ENCODE peak calls at places on chromosomes 3 and 15, in six cellular contexts. Z is upper lobe of right lung; D is esophagus muscularis mucosa; P is effector memory CD4-positive, alpha-beta T cell; J is neuronal stem cell; L is CD4-positive, CD25-positive, alpha-beta regulatory T cell. U is an unnamed sample.

GRCh38 chr3:34008191-34008590 is 209.8 kb downstream of the PDCD6IP start:
- DNase-seq in Z (no peak), D (peak; percentile 78), P (no peak), J (no peak), L (no peak), U (no peak)

GRCh38 chr3:25663324-25664065 is 1.2 kb downstream of the TOP2B start:
- DNase-seq in Z (no peak), D (no peak), P (peak; percentile 19), J (peak; percentile 18), L (peak; percentile 11), U (no peak)

GRCh38 chr3:67461667-67462142 is 192.7 kb downstream of the SUCLG2 start:
- DNase-seq in Z (no peak), D (no peak), P (no peak), J (no peak), L (no peak), U (no peak)

GRCh38 chr3:100069472-100069871 is 44.8 kb downstream of the FILIP1L start:
- DNase-seq in Z (no peak), D (no peak), P (no peak), J (no peak), L (no peak), U (no peak)

GRCh38 chr3:66450389-66451022 is 50.3 kb downstream of the LRIG1 start:
- DNase-seq in Z (no peak), D (no peak), P (no peak), J (no peak), L (no peak), U (no peak)

GRCh38 chr3:138340511-138340910 is 7.9 kb upstream of the MRAS start:
- DNase-seq in Z (no peak), D (no peak), P (no peak), J (no peak), L (no peak), U (no peak)

GRCh38 chr3:107710851-107711250 is 188.1 kb downstream of the BBX start:
- DNase-seq in Z (peak; percentile 65), D (no peak), P (no peak), J (no peak), L (no peak), U (no peak)

GRCh38 chr3:55669133-55669532 is 182.0 kb upstream of the WNT5A start:
- DNase-seq in Z (no peak), D (no peak), P (no peak), J (no peak), L (no peak), U (no peak)

GRCh38 chr3:72678892-72679291 is 169.4 kb downstream of the SHQ1 start:
- DNase-seq in Z (no peak), D (no peak), P (no peak), J (no peak), L (no peak), U (no peak)

GRCh38 chr3:156609115-156609514 is 54.2 kb upstream of the SSR3 start:
- DNase-seq in Z (no peak), D (no peak), P (no peak), J (no peak), L (no peak), U (no peak)

GRCh38 chr3:54433846-54434245 is 311.5 kb downstream of the CACNA2D3 start:
- DNase-seq in Z (no peak), D (no peak), P (no peak), J (peak; percentile 27), L (no peak), U (no peak)

GRCh38 chr3:182117583-182117982 is 405.9 kb downstream of the SOX2 start:
- DNase-seq in Z (no peak), D (no peak), P (no peak), J (no peak), L (no peak), U (no peak)

GRCh38 chr3:164832216-164832615 is 246.1 kb downstream of the SI start:
- DNase-seq in Z (no peak), D (no peak), P (no peak), J (no peak), L (no peak), U (no peak)

DNA sequence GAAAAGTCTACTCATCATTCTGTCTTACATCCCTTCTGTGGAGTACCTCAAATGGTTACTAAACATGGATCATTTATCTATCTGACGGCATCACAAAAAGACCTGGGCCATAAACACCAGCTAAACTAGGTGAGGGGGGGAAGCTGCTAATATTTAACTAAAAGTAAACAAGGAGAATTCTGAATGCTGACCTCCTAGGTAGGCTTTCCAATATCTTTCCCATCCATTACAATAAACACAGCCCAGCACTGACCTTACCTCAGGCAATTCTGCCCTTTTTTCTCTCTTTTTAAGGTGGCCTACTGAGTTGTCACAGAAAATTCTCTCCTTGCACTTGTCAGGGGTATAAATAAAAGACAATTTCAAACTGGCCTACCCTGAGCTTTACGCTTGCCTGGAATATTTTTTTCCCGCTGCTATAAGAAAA is 33.1 kb downstream of the USF3 start:
- DNase-seq in Z (no peak), D (no peak), P (no peak), J (no peak), L (no peak), U (no peak)
- H3K36me3 ChIP-seq in Z (peaks cover 54% of the 10 kb centered on the region), D (peaks cover 31% of the 10 kb centered on the region), P (peaks cover 34% of the 10 kb centered on the region), J (peaks cover 54% of the 10 kb centered on the region), L (peaks cover 68% of the 10 kb centered on the region), U (peaks cover 14% of the 10 kb centered on the region)

DNA sequence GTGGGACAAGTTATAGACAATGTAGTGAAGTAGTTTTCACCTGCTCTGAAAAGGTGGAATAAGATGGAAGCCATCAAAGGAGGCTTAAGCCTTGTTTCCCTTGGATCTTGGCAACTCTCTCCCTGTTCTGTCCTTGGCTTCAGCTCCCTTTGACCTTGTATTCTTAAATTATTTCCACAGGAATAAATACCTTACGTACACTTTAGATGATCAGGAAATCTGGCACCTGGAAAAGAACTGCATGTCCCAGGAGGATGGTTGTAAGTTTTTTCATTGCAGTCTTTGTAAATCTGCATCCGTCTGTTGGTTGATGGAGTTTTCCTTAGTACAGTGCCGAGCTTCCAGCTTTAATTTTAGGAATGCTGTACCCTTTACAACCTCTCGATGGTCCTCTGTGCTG is 11.8 kb downstream of the ST6GAL1 start:
- DNase-seq in Z (no peak), D (no peak), P (no peak), J (no peak), L (no peak), U (no peak)
- H3K4me1 ChIP-seq in Z (peaks cover 38% of the 10 kb centered on the region), D (peaks cover 41% of the 10 kb centered on the region), P (no peaks in the 10 kb centered on the region), J (peaks cover 6% of the 10 kb centered on the region), L (peaks cover 6% of the 10 kb centered on the region), U (peaks cover 11% of the 10 kb centered on the region)

DNA sequence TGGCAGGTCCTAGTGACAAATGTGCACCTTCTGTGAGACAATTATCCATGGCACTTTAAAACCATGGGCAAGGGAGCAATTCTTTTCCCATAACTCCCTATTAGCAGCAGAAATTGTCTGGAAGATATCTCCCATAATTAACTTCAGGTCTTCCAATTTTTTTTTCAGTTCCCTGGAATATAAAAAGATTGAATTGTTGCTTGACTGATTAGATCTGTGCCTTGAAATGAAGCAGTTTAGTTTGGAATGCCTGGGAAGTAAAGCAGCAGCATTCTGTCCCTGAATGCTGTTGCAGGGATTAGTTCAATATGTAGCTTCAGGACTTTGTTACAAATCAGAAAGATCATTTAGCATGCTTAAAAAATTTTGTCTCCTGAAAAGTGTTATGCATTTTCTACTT is 137.0 kb upstream of the GOLGA6L4 start:
- DNase-seq in Z (no peak), D (no peak), P (no peak), J (no peak), L (no peak), U (no peak)
- H3K36me3 ChIP-seq in Z (no peaks in the 10 kb centered on the region), D (no peaks in the 10 kb centered on the region), P (no peaks in the 10 kb centered on the region), J (no peaks in the 10 kb centered on the region), L (no peaks in the 10 kb centered on the region), U (no peaks in the 10 kb centered on the region)

GRCh38 chr3:13013994-13014754 is 59.1 kb downstream of the IQSEC1 start:
- DNase-seq in Z (no peak), D (no peak), P (no peak), J (no peak), L (no peak), U (peak; percentile 69)

GRCh38 chr3:13014755-13015285 is 58.4 kb downstream of the IQSEC1 start:
- DNase-seq in Z (no peak), D (no peak), P (no peak), J (no peak), L (no peak), U (peak; percentile 59)

GRCh38 chr3:13016726-13017255 is 56.4 kb downstream of the IQSEC1 start:
- DNase-seq in Z (no peak), D (no peak), P (no peak), J (no peak), L (no peak), U (no peak)

GRCh38 chr3:13013595-13013993 is 59.6 kb downstream of the IQSEC1 start:
- DNase-seq in Z (no peak), D (no peak), P (no peak), J (no peak), L (no peak), U (no peak)

GRCh38 chr3:13015286-13016082 is 57.7 kb downstream of the IQSEC1 start:
- DNase-seq in Z (peak; percentile 81), D (no peak), P (peak; percentile 40), J (no peak), L (peak; percentile 39), U (peak; percentile 84)
- H3K4me1 ChIP-seq in Z (peaks cover 47% of the 10 kb centered on the region), D (peaks cover 32% of the 10 kb centered on the region), P (peaks cover 61% of the 10 kb centered on the region), J (peaks cover 45% of the 10 kb centered on the region), L (peaks cover 69% of the 10 kb centered on the region), U (no peaks in the 10 kb centered on the region)

GRCh38 chr3:53234841-53235232 is 21.0 kb downstream of the TKT start:
- DNase-seq in Z (no peak), D (no peak), P (no peak), J (no peak), L (no peak), U (no peak)
- H3K36me3 ChIP-seq in Z (peaks cover 78% of the 10 kb centered on the region), D (peaks cover 94% of the 10 kb centered on the region), P (peaks cover 73% of the 10 kb centered on the region), J (peaks cover 98% of the 10 kb centered on the region), L (peaks cover 80% of the 10 kb centered on the region), U (peaks cover 22% of the 10 kb centered on the region)

GRCh38 chr3:13018039-13018431 is 55.2 kb downstream of the IQSEC1 start:
- DNase-seq in Z (no peak), D (no peak), P (no peak), J (no peak), L (no peak), U (peak; percentile 63)

GRCh38 chr3:13018561-13019242 is 54.5 kb downstream of the IQSEC1 start:
- DNase-seq in Z (no peak), D (no peak), P (no peak), J (no peak), L (no peak), U (peak; percentile 69)

GRCh38 chr3:13017361-13018038 is 55.7 kb downstream of the IQSEC1 start:
- DNase-seq in Z (no peak), D (no peak), P (no peak), J (no peak), L (no peak), U (no peak)

GRCh38 chr3:13013151-13013561 is 60.1 kb downstream of the IQSEC1 start:
- DNase-seq in Z (no peak), D (no peak), P (no peak), J (no peak), L (no peak), U (no peak)

DNA sequence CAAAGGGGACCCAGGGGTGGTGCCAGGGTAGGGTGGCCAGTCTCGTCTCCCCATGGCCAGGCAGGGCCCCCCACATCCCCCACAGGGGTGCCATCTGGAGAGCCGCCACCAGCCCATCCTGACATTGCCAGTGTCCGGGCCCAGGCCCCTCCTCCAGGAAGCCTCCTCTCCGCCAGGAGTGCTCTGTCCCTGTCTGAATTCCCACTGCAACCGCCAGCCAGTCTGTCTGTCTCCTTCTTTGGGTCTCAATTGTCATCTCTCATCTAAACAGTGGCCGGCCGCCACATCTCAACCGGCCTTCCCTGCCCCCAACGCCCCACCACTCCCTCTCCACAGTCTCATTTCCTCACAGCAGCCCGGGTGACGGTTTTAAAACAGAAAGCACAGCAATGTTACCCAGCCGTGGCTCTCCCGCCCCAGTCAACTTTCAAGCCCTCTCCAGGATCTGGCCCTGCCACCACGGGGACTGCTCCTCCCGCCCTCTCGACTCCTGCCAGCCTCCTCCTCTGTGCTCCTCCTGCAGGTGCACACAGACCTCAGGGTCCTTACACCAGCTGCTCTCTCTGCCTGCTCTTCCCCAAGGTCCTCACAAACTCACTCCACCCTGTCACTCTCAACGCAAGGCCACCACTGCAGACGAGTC is 57.0 kb downstream of the IQSEC1 start:
- DNase-seq in Z (peak; percentile 81), D (no peak), P (no peak), J (no peak), L (no peak), U (peak; percentile 86)
- H3K4me1 ChIP-seq in Z (peaks cover 40% of the 10 kb centered on the region), D (peaks cover 38% of the 10 kb centered on the region), P (peaks cover 54% of the 10 kb centered on the region), J (peaks cover 47% of the 10 kb centered on the region), L (peaks cover 61% of the 10 kb centered on the region), U (no peaks in the 10 kb centered on the region)